ENCODE peak calls at places on chromosomes 5 and 9, in seven cellular contexts. D is GM23248, K is epithelial cell of esophagus, H is stomach, S is HAP-1, Q is tibial artery, P is prostate gland. E is an unnamed sample.

GRCh38 chr5:76401801-76402250 is 1.3 kb upstream of the IQGAP2 start:
- DNase-seq in D (no peak), K (no peak), H (no peak), S (no peak), Q (no peak), P (no peak), E (no peak)

GRCh38 chr9:131529597-131530545 is 1.2 kb downstream of the UCK1 start:
- DNase-seq in D (no peak), K (no peak), H (no peak), S (no peak), Q (no peak), P (no peak), E (no peak)

GRCh38 chr9:117744856-117745389 is 40.7 kb downstream of the TLR4 start:
- DNase-seq in D (peak; percentile 47), K (no peak), H (no peak), S (no peak), Q (no peak), P (no peak), E (no peak)

GRCh38 chr5:66896207-66896606 is 300.0 kb downstream of the MAST4 start:
- DNase-seq in D (peak; percentile 20), K (peak; percentile 79), H (no peak), S (no peak), Q (no peak), P (no peak), E (no peak)

GRCh38 chr5:107868994-107869393 is 198.3 kb upstream of the EFNA5 start:
- DNase-seq in D (no peak), K (no peak), H (no peak), S (peak; percentile 22), Q (no peak), P (no peak), E (no peak)

GRCh38 chr9:105593145-105593544 is 35.2 kb downstream of the FKTN start:
- DNase-seq in D (no peak), K (no peak), H (no peak), S (no peak), Q (no peak), P (no peak), E (no peak)

GRCh38 chr9:89189215-89189614 is 10.6 kb upstream of the SHC3 start:
- DNase-seq in D (no peak), K (peak; percentile 18), H (no peak), S (no peak), Q (no peak), P (no peak), E (no peak)

GRCh38 chr9:19027825-19028224 is 5.2 kb downstream of the SAXO1 start:
- DNase-seq in D (no peak), K (no peak), H (no peak), S (no peak), Q (no peak), P (no peak), E (no peak)

GRCh38 chr5:172009536-172010270 is 3.3 kb upstream of the FBXW11 start:
- DNase-seq in D (no peak), K (peak; percentile 20), H (no peak), S (no peak), Q (no peak), P (no peak), E (no peak)

GRCh38 chr5:144101616-144102015 is 68.8 kb downstream of the YIPF5 start:
- DNase-seq in D (no peak), K (no peak), H (no peak), S (no peak), Q (no peak), P (no peak), E (no peak)

GRCh38 chr5:57939771-57940170 is 457.2 kb upstream of the ACTBL2 start:
- DNase-seq in D (no peak), K (no peak), H (no peak), S (no peak), Q (no peak), P (no peak), E (no peak)

GRCh38 chr9:27194401-27195091 is 85.5 kb downstream of the TEK start:
- DNase-seq in D (peak; percentile 91), K (peak; percentile 71), H (no peak), S (no peak), Q (no peak), P (no peak), E (peak; percentile 66)

GRCh38 chr9:129494113-129494789 is 126.7 kb downstream of the C9orf50 start:
- DNase-seq in D (no peak), K (no peak), H (peak; percentile 76), S (no peak), Q (no peak), P (peak; percentile 80), E (no peak)

GRCh38 chr9:108688051-108688450 is 167.7 kb downstream of the ACTL7B start:
- DNase-seq in D (no peak), K (no peak), H (no peak), S (no peak), Q (no peak), P (no peak), E (no peak)

GRCh38 chr5:36279054-36279698 is 22.5 kb downstream of the RANBP3L start:
- DNase-seq in D (peak; percentile 84), K (peak; percentile 30), H (no peak), S (no peak), Q (no peak), P (no peak), E (no peak)
- H3K4me3 ChIP-seq in D (peak overlapping the region; percentile 9), K (no peak overlapping the region), H (no peak overlapping the region), S (no peak overlapping the region), Q (peak overlapping the region; percentile 20), P (no peak overlapping the region), E (no peak overlapping the region)

GRCh38 chr9:121764371-121764730 is 112.9 kb downstream of the DAB2IP start:
- DNase-seq in D (no peak), K (no peak), H (no peak), S (no peak), Q (no peak), P (no peak), E (no peak)
- H3K4me3 ChIP-seq in D (no peak overlapping the region), K (no peak overlapping the region), H (no peak overlapping the region), S (no peak overlapping the region), Q (no peak overlapping the region), P (no peak overlapping the region), E (no peak overlapping the region)

DNA sequence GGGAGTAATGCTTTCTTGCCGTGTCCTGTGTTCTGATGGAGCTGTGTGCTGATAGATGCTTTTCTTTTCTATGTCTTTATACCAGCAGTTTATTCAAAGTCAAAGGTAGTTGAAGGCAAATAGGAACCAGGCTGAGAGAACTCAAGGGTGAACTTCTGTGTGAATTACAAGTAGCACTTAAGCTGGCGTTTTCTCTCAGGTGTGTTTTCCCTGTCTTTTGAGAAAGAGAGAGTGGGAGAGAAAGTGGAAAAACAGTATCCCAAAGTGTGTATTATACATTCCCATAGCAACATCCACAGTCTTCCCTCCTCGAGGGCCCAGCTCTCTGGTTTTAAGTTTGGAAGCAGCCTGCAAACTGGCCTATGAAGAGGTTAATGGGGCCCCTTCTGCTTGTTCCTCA is 1.5 kb downstream of the TNFAIP8 start:
- DNase-seq in D (no peak), K (no peak), H (no peak), S (no peak), Q (no peak), P (no peak), E (no peak)
- H3K4me3 ChIP-seq in D (peak overlapping the region; percentile 88), K (peak overlapping the region; percentile 46), H (peak overlapping the region; percentile 68), S (no peak overlapping the region), Q (peak overlapping the region; percentile 76), P (peak overlapping the region; percentile 48), E (peak overlapping the region; percentile 90)

GRCh38 chr9:113349044-113349433 is 302 bp upstream of the BSPRY start:
- DNase-seq in D (no peak), K (no peak), H (no peak), S (no peak), Q (no peak), P (no peak), E (no peak)
- H3K4me3 ChIP-seq in D (no peak overlapping the region), K (no peak overlapping the region), H (peak overlapping the region; percentile 73), S (peak overlapping the region; percentile 16), Q (peak overlapping the region; percentile 60), P (peak overlapping the region; percentile 62), E (no peak overlapping the region)

DNA sequence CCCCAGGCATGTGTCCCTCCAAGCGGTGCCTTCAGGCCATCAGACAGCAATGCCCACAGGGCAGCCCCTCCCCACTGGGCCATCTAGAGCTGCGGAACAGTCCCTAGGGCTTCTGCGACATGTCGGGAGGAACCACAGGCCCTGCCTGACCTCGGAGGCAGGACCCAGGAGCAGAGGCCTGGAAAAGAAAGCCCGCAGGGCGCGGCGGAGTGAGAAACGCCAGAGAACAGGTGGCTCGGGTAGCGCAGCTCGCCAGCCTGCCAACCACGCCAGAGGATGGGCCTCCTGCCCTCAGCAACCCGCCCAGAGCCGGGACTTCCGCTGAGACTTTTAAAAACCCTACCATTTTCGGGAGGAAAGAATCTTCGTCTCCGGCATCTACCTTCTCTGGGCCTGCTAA is 715 bp downstream of the LCN8 start:
- DNase-seq in D (no peak), K (no peak), H (no peak), S (no peak), Q (no peak), P (no peak), E (no peak)
- H3K4me3 ChIP-seq in D (no peak overlapping the region), K (no peak overlapping the region), H (no peak overlapping the region), S (no peak overlapping the region), Q (no peak overlapping the region), P (no peak overlapping the region), E (no peak overlapping the region)

GRCh38 chr5:35372482-35372881 is 142.2 kb upstream of the PRLR start:
- DNase-seq in D (no peak), K (no peak), H (no peak), S (no peak), Q (no peak), P (no peak), E (no peak)

GRCh38 chr5:35371971-35372426 is 141.7 kb upstream of the PRLR start:
- DNase-seq in D (no peak), K (no peak), H (peak; percentile 61), S (no peak), Q (no peak), P (peak; percentile 15), E (no peak)

GRCh38 chr5:35367534-35367933 is 137.2 kb upstream of the PRLR start:
- DNase-seq in D (no peak), K (no peak), H (no peak), S (no peak), Q (no peak), P (no peak), E (no peak)

GRCh38 chr5:35373196-35373696 is 143.0 kb upstream of the PRLR start:
- DNase-seq in D (no peak), K (no peak), H (no peak), S (no peak), Q (no peak), P (peak; percentile 16), E (no peak)

DNA sequence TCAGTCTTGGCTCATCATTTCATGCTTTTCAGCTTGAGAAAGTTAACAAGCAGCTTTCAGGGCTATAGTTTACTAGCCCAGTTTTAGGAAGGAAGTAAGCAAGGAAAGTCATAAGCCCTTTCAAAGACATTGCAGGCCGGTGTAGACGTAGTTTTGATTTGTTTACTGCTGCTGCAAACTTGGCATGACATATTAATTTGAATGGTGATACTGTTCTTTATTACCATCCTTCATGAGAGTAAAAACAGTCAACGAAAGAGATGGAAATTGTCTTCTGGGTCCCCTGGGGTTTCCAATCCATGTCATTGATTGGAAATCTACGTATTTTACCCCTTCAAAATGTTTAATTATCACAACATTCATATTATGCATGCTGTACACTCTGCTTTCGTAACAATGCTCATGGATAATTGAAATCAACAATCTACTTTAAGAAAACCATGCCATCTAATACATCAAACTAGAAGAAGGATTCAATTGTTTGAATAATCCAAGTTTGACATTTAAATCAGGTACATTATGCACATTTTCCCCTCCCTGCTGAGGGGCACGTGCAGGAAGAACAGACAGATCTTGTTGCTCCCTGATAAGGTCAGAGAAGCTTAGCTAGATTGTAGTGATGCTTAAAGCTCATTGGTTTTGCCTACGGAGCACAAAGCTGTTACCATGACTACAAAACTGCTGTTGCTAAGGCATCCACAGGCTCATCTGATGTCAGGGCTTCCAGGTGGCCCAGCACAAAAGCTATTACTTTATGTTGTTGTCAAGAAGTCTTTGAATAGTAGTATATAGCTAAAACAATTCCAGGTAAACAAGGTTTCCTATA is 139.9 kb upstream of the PRLR start:
- DNase-seq in D (no peak), K (no peak), H (no peak), S (peak; percentile 15), Q (no peak), P (no peak), E (no peak)
- H3K4me3 ChIP-seq in D (no peak overlapping the region), K (no peak overlapping the region), H (no peak overlapping the region), S (no peak overlapping the region), Q (no peak overlapping the region), P (no peak overlapping the region), E (no peak overlapping the region)

E was measured in AG09309.